ENCODE peak calls at places on chromosomes 11 and 22, in seven cellular contexts. Q is GM13977; I is activated CD4-positive, CD25-positive, alpha-beta regulatory T cell treated with anti-CD3 and anti-CD28 coated beads, Interleukin-2, amount 50 U/mL, for 16 hours; K is ecto neural progenitor cell; O is EL; D is stimulated activated CD8-positive, alpha-beta memory T cell treated with anti-CD3 and anti-CD28 coated beads, Interleukin-15, amount 100 ng/mL, for 24 hours; H is CD8-positive, alpha-beta memory T cell. V is an unnamed sample.

GRCh38 chr11:12769834-12770345 is 95.7 kb downstream of the TEAD1 start:
- DNase-seq in D (no peak), H (no peak), I (no peak), Q (no peak), O (peak), K (no peak), V (peak)

GRCh38 chr11:34277166-34277565 is 80.6 kb downstream of the ABTB2 start:
- DNase-seq in O (no peak), I (no peak), D (no peak), H (no peak), K (no peak), Q (no peak), V (no peak)

GRCh38 chr22:47589271-47590250 is 827.1 kb downstream of the TBC1D22A start:
- DNase-seq in H (no peak), D (no peak), O (no peak), Q (no peak), I (no peak), K (no peak), V (no peak)

GRCh38 chr11:9132203-9132878 is 40.9 kb upstream of the SCUBE2 start:
- DNase-seq in Q (no peak), I (no peak), D (no peak), H (no peak), O (no peak), K (no peak), V (peak)

GRCh38 chr11:75436806-75437205 is 3.8 kb upstream of the KLHL35 start:
- DNase-seq in O (no peak), K (no peak), I (no peak), H (no peak), D (no peak), Q (no peak), V (no peak)

GRCh38 chr11:65853249-65853979 is 4.6 kb downstream of the CFL1 start:
- DNase-seq in O (peak), D (no peak), I (no peak), H (no peak), Q (no peak), K (peak), V (no peak)

GRCh38 chr11:71322192-71322735 is 69.9 kb upstream of the SHANK2 start:
- DNase-seq in H (no peak), I (no peak), K (no peak), Q (no peak), D (no peak), O (no peak), V (no peak)

GRCh38 chr11:17810736-17811135 is 76.2 kb downstream of the KCNC1 start:
- DNase-seq in D (no peak), K (no peak), H (no peak), O (peak), I (no peak), Q (no peak), V (no peak)

GRCh38 chr22:49517211-49517610 is 310.5 kb downstream of the BRD1 start:
- DNase-seq in Q (no peak), K (no peak), I (no peak), D (no peak), H (no peak), O (no peak), V (no peak)

GRCh38 chr11:118243161-118243560 is 9.0 kb downstream of the MPZL3 start:
- DNase-seq in D (no peak), K (no peak), I (no peak), O (no peak), Q (no peak), H (no peak), V (no peak)

GRCh38 chr11:764322-765024 is 12.8 kb downstream of the GATD1 start:
- DNase-seq in I (no peak), D (no peak), H (no peak), K (no peak), O (no peak), Q (no peak), V (no peak)

GRCh38 chr22:37757663-37758062 is 50.1 kb upstream of the GCAT start:
- DNase-seq in I (no peak), D (no peak), O (no peak), H (no peak), K (no peak), Q (no peak), V (no peak)

GRCh38 chr11:68683086-68683951 is 1.0 kb upstream of the GAL start:
- DNase-seq in O (no peak), Q (no peak), K (peak), I (no peak), H (no peak), D (no peak), V (no peak)

GRCh38 chr11:76239483-76240142 is 33.3 kb upstream of the WNT11 start:
- DNase-seq in O (no peak), K (no peak), H (no peak), Q (no peak), I (no peak), D (no peak), V (no peak)

GRCh38 chr11:126357055-126357962 is 1.8 kb downstream of the ST3GAL4 start:
- DNase-seq in D (no peak), I (no peak), H (no peak), K (no peak), O (no peak), Q (no peak), V (no peak)

GRCh38 chr22:22935056-22935545 is 47.5 kb downstream of the IGLL5 start:
- DNase-seq in D (no peak), Q (peak), K (no peak), O (no peak), I (no peak), H (no peak), V (no peak)

GRCh38 chr22:29700949-29701927 is 18.6 kb upstream of the CABP7 start:
- DNase-seq in D (no peak), Q (peak), K (no peak), O (peak), I (no peak), H (no peak), V (peak)

GRCh38 chr11:7046474-7046873 is 26.2 kb downstream of the NLRP14 start:
- DNase-seq in I (no peak), H (no peak), Q (no peak), O (peak), K (no peak), D (no peak), V (no peak)

GRCh38 chr11:69166186-69167115 is 10.7 kb downstream of the SMIM38 start:
- DNase-seq in Q (peak), D (no peak), K (no peak), O (peak), H (no peak), I (no peak), V (peak)

GRCh38 chr11:131688056-131688693 is 317.8 kb downstream of the NTM start:
- DNase-seq in H (no peak), D (no peak), I (no peak), O (peak), Q (peak), K (peak), V (no peak)

GRCh38 chr11:2578934-2579280 is 120.9 kb downstream of the KCNQ1OT1 start:
- DNase-seq in I (no peak), Q (no peak), H (no peak), D (no peak), K (no peak), O (no peak), V (no peak)